ENCODE peak calls at places on chromosomes 13 and 19, in five cellular contexts. Y, D, F, M and G are unnamed samples.

GRCh38 chr19:53365134-53365898 is at the start of gene ZNF525:
- DNase-seq in D (peak), F (peak), M (peak), Y (peak), G (peak)

GRCh38 chr13:30855569-30855968 is 50.5 kb upstream of the MEDAG start:
- DNase-seq in M (no peak), Y (no peak), F (no peak), D (no peak), G (no peak)

GRCh38 chr19:19355606-19356139 is 35.0 kb downstream of the MAU2 start:
- DNase-seq in Y (no peak), D (no peak), F (no peak), M (no peak), G (peak)

GRCh38 chr19:48310227-48310626 is 15.1 kb upstream of the EMP3 start:
- DNase-seq in Y (no peak), F (no peak), D (no peak), M (peak), G (no peak)

GRCh38 chr19:38932425-38933179 is 1.9 kb downstream of the MRPS12 start:
- DNase-seq in M (peak), D (no peak), Y (no peak), F (no peak), G (no peak)

GRCh38 chr19:56821209-56821608 is 19.3 kb downstream of the PEG3 start:
- DNase-seq in D (no peak), F (no peak), Y (no peak), M (no peak), G (no peak)

GRCh38 chr13:79736356-79736755 is 255.4 kb downstream of the NDFIP2 start:
- DNase-seq in Y (no peak), M (no peak), F (no peak), D (no peak), G (no peak)

GRCh38 chr13:45833242-45833641 is 18.3 kb downstream of the SIAH3 start:
- DNase-seq in M (no peak), D (no peak), Y (no peak), F (no peak), G (no peak)

GRCh38 chr13:75417647-75418046 is 64.3 kb downstream of the TBC1D4 start:
- DNase-seq in Y (no peak), D (no peak), F (no peak), M (no peak), G (no peak)

GRCh38 chr13:32586022-32586900 is at the start of gene PDS5B:
- DNase-seq in Y (peak), M (peak), F (peak), D (peak), G (peak)
- TF ChIP-seq POLR2A in Y (peak), M (peak), F (peak), D (peak), G (peak)

GRCh38 chr13:106156468-106156867 is 379.0 kb downstream of the EFNB2 start:
- DNase-seq in F (no peak), D (no peak), M (no peak), Y (no peak), G (no peak)
- TF ChIP-seq TAF1 in F (no peak), D (no peak), M (no peak), Y (no peak), G (no peak)

GRCh38 chr19:50796128-50796633 is 6.0 kb downstream of the ACP4 start:
- DNase-seq in D (peak), Y (no peak), M (peak), F (no peak), G (no peak)

GRCh38 chr19:50793558-50794065 is 3.4 kb downstream of the ACP4 start:
- DNase-seq in Y (no peak), D (no peak), F (no peak), M (no peak), G (no peak)

GRCh38 chr19:50794074-50794777 is 4.0 kb downstream of the ACP4 start:
- DNase-seq in F (peak), M (no peak), D (peak), Y (no peak), G (peak)

GRCh38 chr19:50795665-50796073 is 5.5 kb downstream of the ACP4 start:
- DNase-seq in M (no peak), F (no peak), D (no peak), Y (no peak), G (no peak)

GRCh38 chr19:50794778-50795664 is 4.8 kb downstream of the ACP4 start:
- DNase-seq in F (no peak), M (no peak), D (peak), Y (no peak), G (no peak)
- TF ChIP-seq POLR2A in F (peak), M (peak), D (peak), Y (peak), G (peak)

GRCh38 chr19:16509141-16510061 is 13.2 kb downstream of the C19orf44 start:
- DNase-seq in M (no peak), Y (no peak), F (no peak), D (no peak), G (no peak)
- TF ChIP-seq TAF1 in M (no peak), Y (no peak), F (no peak), D (no peak), G (no peak)

GRCh38 chr19:31349160-31349881 is at the start of gene TSHZ3:
- DNase-seq in F (no peak), Y (no peak), D (peak), M (no peak), G (no peak)
- TF ChIP-seq POLR2A in F (no peak), Y (no peak), D (no peak), M (no peak), G (no peak)

GRCh38 chr19:37932985-37933953 is 26.3 kb downstream of the SIPA1L3 start:
- DNase-seq in Y (no peak), D (no peak), M (peak), F (no peak), G (no peak)

GRCh38 chr19:37930416-37930815 is 23.4 kb downstream of the SIPA1L3 start:
- DNase-seq in Y (no peak), M (peak), D (no peak), F (no peak), G (no peak)

GRCh38 chr19:37933965-37934364 is 27.0 kb downstream of the SIPA1L3 start:
- DNase-seq in D (no peak), F (no peak), Y (no peak), M (peak), G (no peak)

GRCh38 chr19:37929512-37929911 is 22.5 kb downstream of the SIPA1L3 start:
- DNase-seq in D (no peak), F (no peak), M (no peak), Y (no peak), G (no peak)

DNA sequence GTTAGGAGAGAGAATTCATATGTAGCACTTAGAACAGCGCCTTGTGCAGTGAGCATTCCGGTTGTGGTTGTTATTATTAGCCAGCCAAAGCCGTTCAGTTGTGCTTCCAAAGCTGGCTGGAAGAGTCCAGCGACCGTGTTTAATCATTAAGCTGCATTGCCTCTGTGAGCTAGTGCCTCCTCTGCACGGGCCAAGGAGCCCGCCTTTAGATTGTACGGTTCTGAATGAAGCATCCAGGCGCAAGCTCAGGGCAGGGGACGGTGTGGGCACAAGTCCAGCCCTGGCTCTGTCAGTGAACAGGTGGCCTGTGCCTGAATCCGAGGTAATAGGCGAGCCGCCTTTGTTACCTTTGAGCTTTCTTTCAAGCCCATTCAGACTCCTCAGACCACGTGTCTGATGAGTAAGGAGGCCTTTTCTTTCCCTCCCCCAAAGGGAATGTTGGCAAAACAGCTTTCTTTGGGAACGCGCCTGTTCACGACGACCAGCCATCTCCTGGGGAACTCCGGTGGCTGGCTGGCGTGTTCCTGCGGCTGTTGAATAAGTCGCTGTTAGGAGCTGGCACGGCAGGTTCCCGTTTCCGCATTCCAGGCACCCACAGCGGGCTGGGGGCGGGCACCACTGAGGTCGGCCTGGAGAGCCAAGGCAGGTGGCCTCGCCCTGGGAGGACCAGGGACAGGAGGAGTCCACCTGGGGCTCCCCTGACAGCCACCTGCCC is 25.1 kb downstream of the SIPA1L3 start:
- DNase-seq in D (no peak), F (peak), M (peak), Y (no peak), G (peak)
- TF ChIP-seq TAF1 in D (no peak), F (no peak), M (peak), Y (no peak), G (no peak)

DNA sequence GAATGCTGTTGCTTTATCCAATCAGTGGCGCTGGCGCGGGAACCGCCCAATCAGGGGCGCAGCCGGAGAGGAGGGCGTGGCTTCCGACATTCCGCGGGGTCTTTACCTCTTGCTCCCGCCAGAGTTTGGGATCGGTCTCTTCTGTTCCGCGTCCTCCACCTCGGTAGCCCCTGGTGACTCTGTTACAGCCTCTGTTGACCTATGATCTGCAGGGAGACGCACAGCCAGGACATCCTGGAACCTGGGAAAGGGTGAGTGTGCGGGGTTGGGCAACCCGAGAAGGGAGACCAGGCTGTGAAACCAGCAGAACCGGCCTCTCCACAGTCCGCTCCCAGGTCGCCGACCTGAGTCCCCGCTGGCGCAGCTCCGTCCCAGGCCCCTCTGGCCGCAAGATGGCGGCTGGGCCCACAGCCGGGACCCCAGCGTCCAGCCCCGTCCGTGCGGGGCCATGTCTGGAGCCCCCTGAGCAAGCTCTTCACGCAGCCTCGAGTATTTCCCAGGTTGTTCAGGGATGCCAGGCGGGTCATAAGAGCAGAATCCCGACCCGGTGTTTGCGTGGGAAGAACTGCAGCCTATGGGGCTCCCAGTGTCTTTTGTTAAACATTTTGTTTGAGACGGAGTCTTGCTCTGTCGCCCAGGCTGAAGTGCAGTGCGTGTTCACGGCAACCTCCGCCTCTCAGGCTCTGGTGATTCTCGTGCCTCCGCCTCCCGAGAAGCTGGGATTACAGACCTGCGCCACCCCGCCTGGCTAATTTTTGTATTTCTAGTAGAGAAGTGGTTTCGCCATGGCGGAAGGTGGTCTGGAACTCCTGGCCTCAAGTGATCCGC is 4.4 kb upstream of the ZNF681 start:
- DNase-seq in F (peak), D (peak), Y (peak), M (no peak), G (peak)
- TF ChIP-seq POLR2A in F (no peak), D (peak), Y (no peak), M (no peak), G (peak)

DNA sequence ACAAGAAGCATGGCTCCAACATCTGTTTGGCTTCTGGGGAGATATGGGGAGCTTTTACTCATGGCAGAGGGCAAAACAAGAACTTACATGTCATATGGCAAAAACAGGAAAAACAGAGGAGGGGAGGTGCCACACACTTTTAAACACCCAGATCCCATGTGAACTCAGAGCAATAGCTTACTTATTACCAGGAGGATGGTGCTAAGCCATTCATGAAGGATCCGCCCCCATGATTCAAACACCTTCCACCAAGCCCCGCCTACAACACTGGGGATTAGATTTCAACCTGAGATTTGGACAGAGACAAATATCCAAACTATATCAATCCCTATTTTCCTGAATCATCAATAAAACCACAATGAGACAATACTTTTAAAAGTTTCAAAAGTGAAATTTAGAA is 712.1 kb downstream of the PCDH9 start:
- DNase-seq in Y (no peak), F (no peak), D (no peak), M (no peak), G (no peak)
- TF ChIP-seq TAF1 in Y (no peak), F (no peak), D (no peak), M (no peak), G (no peak)

GRCh38 chr19:14005381-14006084 is 587 bp downstream of the RFX1 start:
- DNase-seq in F (peak), Y (peak), D (peak), M (peak), G (peak)
- TF ChIP-seq POLR2A in F (peak), Y (peak), D (peak), M (peak), G (peak)